ENCODE peak calls at places on chromosomes 16 and 17, in four cellular contexts. H, S, R and E are unnamed samples.

GRCh38 chr16:10250137-10250850 is 68.1 kb upstream of the GRIN2A start:
- DNase-seq in H (no peak), S (no peak), R (no peak), E (no peak)

GRCh38 chr17:66018786-66019185 is 173.1 kb downstream of the CEP112 start:
- DNase-seq in H (no peak), S (no peak), R (no peak), E (no peak)

GRCh38 chr17:40243756-40244155 is 24.7 kb downstream of the WIPF2 start:
- DNase-seq in H (no peak), S (no peak), R (no peak), E (no peak)

GRCh38 chr17:50630524-50631194 is 4.0 kb upstream of the ABCC3 start:
- DNase-seq in H (no peak), S (no peak), R (no peak), E (peak)

GRCh38 chr17:81869221-81870154 is 1.6 kb downstream of the ARHGDIA start:
- DNase-seq in H (no peak), S (no peak), R (peak), E (no peak)

GRCh38 chr17:29110372-29110757 is 67.4 kb downstream of the PIPOX start:
- DNase-seq in H (no peak), S (no peak), R (no peak), E (no peak)

GRCh38 chr17:16880121-16880842 is 91.6 kb downstream of the TNFRSF13B start:
- DNase-seq in H (no peak), S (peak), R (no peak), E (no peak)

GRCh38 chr17:4919511-4920047 is 12.5 kb upstream of the GP1BA start:
- DNase-seq in H (no peak), S (no peak), R (no peak), E (no peak)

GRCh38 chr17:81520021-81520894 is 7.7 kb upstream of the ACTG1 start:
- DNase-seq in H (no peak), S (no peak), R (no peak), E (no peak)

GRCh38 chr16:49720225-49720624 is 135.7 kb downstream of the ZNF423 start:
- DNase-seq in H (no peak), S (no peak), R (no peak), E (no peak)

GRCh38 chr17:46917516-46917915 is 5.4 kb upstream of the GOSR2 start:
- DNase-seq in H (no peak), S (no peak), R (no peak), E (no peak)

GRCh38 chr17:44348234-44348987 is 3.3 kb downstream of the GRN start:
- DNase-seq in H (peak), S (no peak), R (no peak), E (peak)

GRCh38 chr17:73657473-73658116 is 13.3 kb upstream of the SDK2 start:
- DNase-seq in H (no peak), S (no peak), R (no peak), E (no peak)

GRCh38 chr17:81271226-81271625 is 23.9 kb downstream of the SLC38A10 start:
- DNase-seq in H (no peak), S (no peak), R (no peak), E (no peak)

GRCh38 chr16:13077816-13078215 is 176.4 kb downstream of the SHISA9 start:
- DNase-seq in H (no peak), S (no peak), R (no peak), E (no peak)

GRCh38 chr17:45241315-45242011 is 19.8 kb downstream of the FMNL1 start:
- DNase-seq in H (no peak), S (no peak), R (no peak), E (no peak)

GRCh38 chr16:7344806-7345416 is 12.3 kb downstream of the RBFOX1 start:
- DNase-seq in H (no peak), S (no peak), R (no peak), E (no peak)

GRCh38 chr16:66444049-66444481 is 17.0 kb downstream of the BEAN1 start:
- DNase-seq in H (no peak), S (peak), R (no peak), E (no peak)

GRCh38 chr17:72725432-72726068 is 366.9 kb downstream of the SLC39A11 start:
- DNase-seq in H (peak), S (no peak), R (peak), E (peak)

GRCh38 chr17:68497885-68498319 is 14.3 kb upstream of the PRKAR1A start:
- DNase-seq in H (no peak), S (no peak), R (no peak), E (no peak)

GRCh38 chr16:23186171-23186570 is 3.6 kb downstream of the SCNN1G start:
- DNase-seq in H (no peak), S (no peak), R (no peak), E (no peak)

GRCh38 chr16:9123401-9123800 is 32.0 kb downstream of the HAPSTR1 start:
- DNase-seq in H (no peak), S (peak), R (no peak), E (no peak)

GRCh38 chr16:51500306-51500705 is 349.2 kb upstream of the SALL1 start:
- DNase-seq in H (peak), S (no peak), R (no peak), E (no peak)

GRCh38 chr17:39576187-39576586 is 31.5 kb downstream of the NEUROD2 start:
- DNase-seq in H (no peak), S (no peak), R (no peak), E (no peak)

GRCh38 chr17:79619196-79619595 is 8.3 kb upstream of the RBFOX3 start:
- DNase-seq in H (no peak), S (peak), R (no peak), E (no peak)

GRCh38 chr16:68040506-68041288 is 17.6 kb downstream of the DUS2 start:
- DNase-seq in H (peak), S (peak), R (peak), E (peak)

GRCh38 chr17:4161179-4161559 is 18.2 kb downstream of the CYB5D2 start:
- DNase-seq in H (peak), S (no peak), R (no peak), E (peak)

GRCh38 chr17:38687291-38687690 is 12.5 kb upstream of the EPOP start:
- DNase-seq in H (peak), S (no peak), R (no peak), E (no peak)

GRCh38 chr16:22123146-22123545 is 30.8 kb downstream of the VWA3A start:
- DNase-seq in H (no peak), S (no peak), R (no peak), E (no peak)

GRCh38 chr16:83706394-83706793 is 101.4 kb upstream of the HSBP1 start:
- DNase-seq in H (no peak), S (no peak), R (no peak), E (no peak)

DNA sequence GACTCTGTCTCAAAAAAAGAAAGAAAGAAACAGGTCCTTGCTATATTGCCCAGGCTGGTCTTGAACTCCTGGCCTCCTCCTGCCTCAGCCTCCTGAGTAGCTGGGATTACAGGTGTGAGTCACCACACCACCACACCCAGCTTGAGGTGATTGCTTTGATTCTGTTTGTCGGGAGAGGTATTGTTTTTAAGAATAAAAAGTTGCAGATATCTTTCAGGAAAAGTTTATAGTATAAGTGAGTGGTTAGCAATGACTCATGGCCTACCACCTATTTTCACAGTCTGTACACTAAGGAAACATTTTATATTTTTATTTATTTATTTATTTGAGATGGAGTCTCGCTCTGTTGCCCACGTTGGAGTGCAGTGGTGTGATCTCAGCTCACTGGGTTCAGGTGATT is 45.0 kb downstream of the RHOT1 start:
- DNase-seq in H (peak), S (no peak), R (no peak), E (no peak)
- TF ChIP-seq POLR2A in H (no peak), S (no peak), R (no peak), E (no peak)

GRCh38 chr16:57115504-57116182 is 23.3 kb downstream of the CPNE2 start:
- DNase-seq in H (peak), S (no peak), R (peak), E (no peak)
- TF ChIP-seq POLR2A in H (no peak), S (no peak), R (no peak), E (no peak)

GRCh38 chr16:28903344-28904042 is 21.5 kb downstream of the RABEP2 start:
- DNase-seq in H (no peak), S (no peak), R (no peak), E (no peak)
- TF ChIP-seq POLR2A in H (no peak), S (no peak), R (no peak), E (no peak)

GRCh38 chr16:971582-971905 is 760 bp upstream of the LMF1 start:
- DNase-seq in H (no peak), S (no peak), R (no peak), E (no peak)

GRCh38 chr16:969508-970378 is 1.0 kb downstream of the LMF1 start:
- DNase-seq in H (peak), S (no peak), R (peak), E (no peak)

GRCh38 chr16:971981-972315 is 1.2 kb upstream of the LMF1 start:
- DNase-seq in H (no peak), S (no peak), R (no peak), E (no peak)

GRCh38 chr16:970379-970765 is 412 bp downstream of the LMF1 start:
- DNase-seq in H (no peak), S (no peak), R (no peak), E (no peak)

GRCh38 chr16:970766-971581 is at the start of gene LMF1:
- DNase-seq in H (peak), S (peak), R (peak), E (peak)
- TF ChIP-seq POLR2A in H (peak), S (no peak), R (peak), E (peak)

GRCh38 chr17:64661981-64662773 is at the start of gene SMURF2:
- DNase-seq in H (peak), S (peak), R (peak), E (peak)
- TF ChIP-seq POLR2A in H (peak), S (peak), R (peak), E (peak)